ENCODE peak calls at places on chromosomes 6 and 20, in five cellular contexts. B is thoracic aorta, H is A549, V is Calu3, K is left lung. N is an unnamed sample.

GRCh38 chr6:138500867-138501446 is 1.7 kb upstream of the NHSL1 start:
- DNase-seq in B (no peak), H (no peak), V (no peak), K (no peak), N (no peak)

GRCh38 chr20:35952480-35953410 is 1.6 kb downstream of the SCAND1 start:
- DNase-seq in B (no peak), H (peak; percentile 15), V (peak; percentile 26), K (no peak), N (no peak)

GRCh38 chr6:71886184-71887005 is at the start of gene RIMS1:
- DNase-seq in B (no peak), H (peak; percentile 6), V (peak; percentile 43), K (peak; percentile 79), N (peak; percentile 72)

GRCh38 chr6:123745877-123746276 is 57.8 kb upstream of the NKAIN2 start:
- DNase-seq in B (no peak), H (no peak), V (no peak), K (no peak), N (no peak)

GRCh38 chr20:22449115-22449973 is 135.0 kb downstream of the FOXA2 start:
- DNase-seq in B (no peak), H (no peak), V (no peak), K (no peak), N (no peak)

GRCh38 chr6:38725414-38726183 is 10.5 kb downstream of the DNAH8 start:
- DNase-seq in B (no peak), H (no peak), V (no peak), K (no peak), N (no peak)

GRCh38 chr20:36919715-36920333 is 31.7 kb downstream of the SAMHD1 start:
- DNase-seq in B (no peak), H (peak; percentile 50), V (peak; percentile 64), K (no peak), N (no peak)

GRCh38 chr20:52118233-52118632 is 73.3 kb downstream of the ZFP64 start:
- DNase-seq in B (no peak), H (no peak), V (no peak), K (no peak), N (no peak)

GRCh38 chr20:7437311-7437710 is 502.9 kb downstream of the HAO1 start:
- DNase-seq in B (no peak), H (no peak), V (no peak), K (no peak), N (no peak)

GRCh38 chr6:111871725-111872520 is 1.3 kb downstream of the FYN start:
- DNase-seq in B (no peak), H (peak; percentile 10), V (peak; percentile 19), K (peak; percentile 61), N (no peak)

GRCh38 chr20:50192364-50193168 is 1.9 kb downstream of the CEBPB start:
- DNase-seq in B (peak; percentile 74), H (peak; percentile 87), V (peak; percentile 91), K (peak; percentile 94), N (no peak)

GRCh38 chr6:137171824-137172733 is 1.4 kb downstream of the IL22RA2 start:
- DNase-seq in B (no peak), H (no peak), V (no peak), K (no peak), N (no peak)

GRCh38 chr6:128118401-128118800 is 217.5 kb upstream of the THEMIS start:
- DNase-seq in B (no peak), H (no peak), V (no peak), K (no peak), N (no peak)

GRCh38 chr20:59333928-59334327 is 33.5 kb downstream of the EDN3 start:
- DNase-seq in B (no peak), H (no peak), V (no peak), K (no peak), N (no peak)

GRCh38 chr20:37630161-37630560 is 63.7 kb upstream of the CTNNBL1 start:
- DNase-seq in B (no peak), H (no peak), V (no peak), K (no peak), N (no peak)

GRCh38 chr20:31570021-31570463 is 35.0 kb upstream of the ID1 start:
- DNase-seq in B (no peak), H (no peak), V (no peak), K (no peak), N (no peak)

GRCh38 chr20:24783631-24784492 is 165.2 kb upstream of the CST7 start:
- DNase-seq in B (no peak), H (no peak), V (peak; percentile 0), K (no peak), N (no peak)

GRCh38 chr20:20472690-20473274 is 104.9 kb downstream of the INSM1 start:
- DNase-seq in B (no peak), H (no peak), V (no peak), K (no peak), N (no peak)

GRCh38 chr6:18681828-18682503 is 294.8 kb downstream of the RNF144B start:
- DNase-seq in B (no peak), H (no peak), V (no peak), K (no peak), N (no peak)

GRCh38 chr6:136503303-136503702 is 46.9 kb downstream of the MAP7 start:
- DNase-seq in B (no peak), H (no peak), V (no peak), K (no peak), N (no peak)

GRCh38 chr6:145688493-145688905 is 46.8 kb downstream of the EPM2A start:
- DNase-seq in B (no peak), H (no peak), V (no peak), K (no peak), N (no peak)

GRCh38 chr20:17225891-17226409 is 890 bp upstream of the PCSK2 start:
- DNase-seq in B (no peak), H (no peak), V (no peak), K (peak; percentile 76), N (peak; percentile 69)

GRCh38 chr6:157982297-157982579 is 575 bp downstream of the SYNJ2 start:
- DNase-seq in B (no peak), H (peak; percentile 30), V (peak; percentile 40), K (peak; percentile 67), N (no peak)

GRCh38 chr6:5287966-5288297 is 26.6 kb downstream of the FARS2 start:
- DNase-seq in B (no peak), H (no peak), V (no peak), K (no peak), N (no peak)

GRCh38 chr6:5287205-5287965 is 26.1 kb downstream of the FARS2 start:
- DNase-seq in B (no peak), H (no peak), V (no peak), K (no peak), N (no peak)

GRCh38 chr6:5292154-5292553 is 30.8 kb downstream of the FARS2 start:
- DNase-seq in B (no peak), H (no peak), V (no peak), K (no peak), N (no peak)

GRCh38 chr6:5290097-5290496 is 28.8 kb downstream of the FARS2 start:
- DNase-seq in B (no peak), H (no peak), V (no peak), K (no peak), N (no peak)

DNA sequence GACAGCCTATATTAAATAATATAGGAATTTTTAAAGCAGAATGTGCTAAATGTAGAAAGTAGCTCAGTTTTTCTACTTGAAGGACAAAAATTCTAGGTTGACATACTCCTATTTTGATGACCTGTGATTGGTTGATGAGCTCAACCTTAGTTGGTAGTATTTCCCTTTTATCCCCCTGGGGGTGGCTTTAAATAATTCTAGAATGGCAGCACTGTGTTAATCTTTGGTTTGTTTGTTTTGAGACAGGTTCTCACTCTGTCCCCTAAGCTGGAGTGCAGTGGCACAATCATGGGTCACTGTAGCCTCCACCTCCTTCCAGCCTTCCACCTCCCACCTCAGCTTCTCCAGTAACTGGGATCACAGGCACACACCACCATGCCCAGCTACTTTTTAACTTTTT is 29.2 kb downstream of the FARS2 start:
- DNase-seq in B (no peak), H (no peak), V (no peak), K (no peak), N (no peak)
- TF ChIP-seq CTCF in B (no peak), H (no peak), V (no peak), K (no peak), N (no peak)

DNA sequence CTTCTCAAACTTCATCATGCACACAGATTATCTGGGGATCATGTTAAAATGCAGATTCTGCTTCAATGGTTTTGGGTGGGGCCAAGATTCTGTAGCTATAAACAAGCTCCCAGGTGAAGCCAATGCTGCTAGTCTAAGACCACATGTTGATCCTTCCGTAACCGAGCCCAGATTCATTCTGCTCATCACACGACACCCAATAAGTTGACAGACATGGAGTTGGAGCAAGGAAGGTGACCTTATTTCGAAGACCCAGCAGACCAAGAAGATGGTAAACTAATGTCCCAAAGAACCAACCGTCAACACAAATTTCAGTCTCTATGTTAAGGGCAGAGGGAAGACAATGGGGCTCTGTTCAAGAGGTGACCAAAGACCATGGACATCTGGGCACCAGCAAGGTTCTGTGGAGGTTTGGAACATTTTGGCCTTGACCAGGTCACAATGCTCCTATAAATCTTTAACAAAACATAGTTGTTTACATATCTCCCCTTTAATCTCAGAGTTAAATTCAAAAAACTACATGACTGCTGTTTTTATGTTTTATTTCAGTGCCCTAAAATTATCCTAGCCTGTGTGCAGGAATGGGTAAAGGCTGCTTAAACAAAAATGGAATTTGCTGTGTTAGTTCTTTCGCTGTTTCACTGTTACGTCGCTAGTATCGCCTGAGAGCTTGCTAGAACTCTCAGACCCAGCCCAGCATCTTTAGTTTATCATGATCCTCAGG is 50.1 kb downstream of the SPTLC3 start:
- DNase-seq in B (no peak), H (no peak), V (no peak), K (no peak), N (no peak)
- TF ChIP-seq CTCF in B (no peak), H (no peak), V (no peak), K (no peak), N (no peak)

DNA sequence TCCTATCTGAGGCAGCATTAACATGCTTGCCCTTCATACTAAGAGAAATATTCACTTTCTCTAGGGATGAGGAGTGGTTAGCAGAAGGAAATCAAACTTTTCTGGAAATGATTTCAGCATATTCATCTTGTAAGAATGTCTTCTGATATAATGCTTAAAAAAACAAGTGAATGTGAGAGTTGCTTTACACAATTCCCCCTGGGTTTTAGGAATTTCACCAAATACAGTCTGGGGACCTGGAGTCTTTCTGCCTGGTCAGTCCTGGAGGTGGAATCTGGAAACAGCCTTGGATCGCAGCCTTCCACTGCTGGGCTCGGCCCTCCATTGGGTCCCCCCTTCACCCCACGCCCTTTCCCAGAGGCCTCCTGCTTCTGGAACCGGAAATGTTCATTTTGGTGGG is 100.4 kb downstream of the DACT2 start:
- DNase-seq in B (no peak), H (no peak), V (no peak), K (no peak), N (no peak)
- TF ChIP-seq CTCF in B (no peak), H (no peak), V (no peak), K (no peak), N (no peak)

DNA sequence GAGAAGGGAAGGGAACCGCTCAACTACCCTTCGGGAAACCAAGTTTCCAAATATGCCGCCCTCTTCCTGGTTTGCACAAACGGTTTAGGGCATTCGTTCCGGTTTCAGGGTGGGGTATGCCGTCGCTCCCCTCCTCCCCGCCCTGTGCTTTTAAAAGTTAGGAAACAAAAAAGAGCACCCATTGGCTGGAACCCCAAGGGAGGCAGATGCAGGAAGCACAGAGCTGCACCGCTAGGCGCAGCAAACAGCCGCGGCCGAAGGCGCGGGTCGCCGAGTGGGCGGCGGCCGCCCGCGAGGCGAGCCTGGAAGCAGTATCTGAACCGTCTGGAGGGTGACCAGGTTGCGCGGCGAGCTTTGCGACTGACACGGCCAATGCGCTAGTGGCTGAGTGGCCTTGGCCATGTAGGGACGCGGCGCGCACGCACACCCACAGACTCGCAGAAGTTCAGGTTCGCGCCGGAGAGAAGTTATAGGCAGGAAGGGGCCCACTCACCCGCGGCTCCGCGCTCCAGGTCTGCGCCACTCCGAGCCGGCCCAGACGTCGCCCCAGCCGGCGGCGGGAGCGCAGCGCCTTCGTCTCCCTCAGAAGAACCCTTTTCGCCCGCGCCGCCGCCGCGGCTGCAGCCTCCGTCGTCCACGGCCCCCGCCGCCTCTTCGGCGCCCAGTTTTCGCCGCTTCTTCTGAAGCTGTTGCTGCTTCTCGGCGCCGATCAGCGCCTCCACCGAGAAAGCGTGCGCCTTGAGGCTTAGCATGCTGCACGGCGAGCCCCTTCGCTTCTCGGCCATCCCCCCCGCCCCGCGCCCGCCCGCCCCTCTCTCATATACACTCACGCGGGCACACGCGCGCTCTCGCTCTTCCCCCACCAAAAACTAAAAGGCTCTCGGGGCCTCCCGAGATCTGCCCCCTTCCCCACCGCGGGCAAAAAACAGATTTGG is 734 bp downstream of the TBX18 start:
- DNase-seq in B (peak; percentile 40), H (peak; percentile 53), V (peak; percentile 81), K (peak; percentile 71), N (no peak)
- TF ChIP-seq CTCF in B (no peak), H (no peak), V (no peak), K (no peak), N (peak; percentile 18)